ENCODE peak calls at places on chromosomes 6 and 20, in four cellular contexts. N, Y, A and S are unnamed samples.
A peak's percentile ranks its signal among the peaks of the same experiment; 100 is the strongest.

GRCh38 chr6:148287979-148288378 is 54.7 kb upstream of the SASH1 start:
- DNase-seq in N (no peak), Y (no peak), A (no peak), S (no peak)

GRCh38 chr20:50756447-50756846 is 25.1 kb downstream of the PARD6B start:
- DNase-seq in N (no peak), Y (no peak), A (no peak), S (no peak)

GRCh38 chr6:86535141-86535540 is 402.2 kb upstream of the HTR1E start:
- DNase-seq in N (no peak), Y (no peak), A (no peak), S (no peak)

GRCh38 chr6:142827356-142827755 is 117.6 kb downstream of the HIVEP2 start:
- DNase-seq in N (no peak), Y (no peak), A (no peak), S (no peak)

GRCh38 chr20:24102290-24102689 is 113.7 kb upstream of the GGTLC1 start:
- DNase-seq in N (no peak), Y (no peak), A (peak; percentile 23), S (peak; percentile 69)

GRCh38 chr20:50534567-50534966 is 24.4 kb downstream of the PTPN1 start:
- DNase-seq in N (no peak), Y (no peak), A (no peak), S (no peak)

GRCh38 chr20:22507240-22507961 is 77.0 kb downstream of the FOXA2 start:
- DNase-seq in N (no peak), Y (no peak), A (no peak), S (no peak)

GRCh38 chr6:92044312-92044711 is 1375.0 kb downstream of the EPHA7 start:
- DNase-seq in N (no peak), Y (no peak), A (no peak), S (no peak)

GRCh38 chr6:169868458-169868857 is 117.0 kb downstream of the ERMARD start:
- DNase-seq in N (no peak), Y (no peak), A (no peak), S (no peak)

GRCh38 chr6:155894758-155895157 is 439.1 kb upstream of the NOX3 start:
- DNase-seq in N (no peak), Y (no peak), A (peak; percentile 34), S (no peak)

GRCh38 chr20:23484081-23484480 is 6.8 kb upstream of the CST8 start:
- DNase-seq in N (no peak), Y (no peak), A (no peak), S (no peak)

GRCh38 chr20:23399568-23400241 is 21.6 kb downstream of the NAPB start:
- DNase-seq in N (no peak), Y (no peak), A (no peak), S (no peak)

GRCh38 chr20:36548006-36548315 is 6.6 kb downstream of the MYL9 start:
- DNase-seq in N (peak; percentile 54), Y (no peak), A (no peak), S (no peak)

GRCh38 chr6:95686858-95687257 is 109.5 kb downstream of the MANEA start:
- DNase-seq in N (no peak), Y (no peak), A (no peak), S (no peak)

GRCh38 chr20:37419774-37420542 is 74.0 kb downstream of the SRC start:
- DNase-seq in N (no peak), Y (no peak), A (no peak), S (no peak)

GRCh38 chr6:36269834-36270705 is at the start of gene PNPLA1:
- DNase-seq in N (no peak), Y (no peak), A (no peak), S (peak; percentile 62)

GRCh38 chr6:18362058-18362561 is 25.0 kb upstream of the RNF144B start:
- DNase-seq in N (no peak), Y (no peak), A (no peak), S (no peak)

GRCh38 chr6:162344935-162345599 is 382.5 kb downstream of the PRKN start:
- DNase-seq in N (no peak), Y (no peak), A (no peak), S (no peak)

GRCh38 chr6:48747040-48747439 is 636.0 kb upstream of the PTCHD4 start:
- DNase-seq in N (no peak), Y (no peak), A (no peak), S (peak; percentile 37)

GRCh38 chr6:134074151-134074712 is 21.8 kb upstream of the SLC2A12 start:
- DNase-seq in N (no peak), Y (no peak), A (peak; percentile 72), S (no peak)

GRCh38 chr20:828987-829386 is 4.5 kb upstream of the FAM110A start:
- DNase-seq in N (peak; percentile 48), Y (no peak), A (no peak), S (no peak)

GRCh38 chr6:17417817-17418216 is 24.4 kb downstream of the CAP2 start:
- DNase-seq in N (peak; percentile 16), Y (no peak), A (peak; percentile 63), S (peak; percentile 93)

GRCh38 chr6:5809471-5809870 is 197.3 kb downstream of the NRN1 start:
- DNase-seq in N (no peak), Y (no peak), A (no peak), S (no peak)

GRCh38 chr20:63284083-63284440 is 8.9 kb upstream of the COL20A1 start:
- DNase-seq in N (no peak), Y (no peak), A (no peak), S (no peak)

GRCh38 chr20:22389836-22390542 is 194.4 kb downstream of the FOXA2 start:
- DNase-seq in N (no peak), Y (peak; percentile 94), A (peak; percentile 23), S (no peak)

GRCh38 chr20:40331699-40332098 is 357.3 kb downstream of the MAFB start:
- DNase-seq in N (no peak), Y (no peak), A (no peak), S (no peak)

GRCh38 chr6:41736800-41737555 is 1.6 kb upstream of the TFEB start:
- DNase-seq in N (no peak), Y (no peak), A (no peak), S (no peak)

GRCh38 chr20:53057579-53057978 is 85.4 kb downstream of the TSHZ2 start:
- DNase-seq in N (no peak), Y (no peak), A (no peak), S (no peak)

GRCh38 chr6:105991561-105992314 is 94.4 kb upstream of the PRDM1 start:
- DNase-seq in N (peak; percentile 29), Y (no peak), A (no peak), S (no peak)

GRCh38 chr20:35497780-35498189 is 31.7 kb downstream of the C20orf173 start:
- DNase-seq in N (no peak), Y (no peak), A (no peak), S (no peak)

GRCh38 chr6:157326979-157327378 is 3.7 kb upstream of the TMEM242 start:
- DNase-seq in N (no peak), Y (no peak), A (no peak), S (peak; percentile 18)

GRCh38 chr20:39823239-39823638 is 861.1 kb downstream of the DHX35 start:
- DNase-seq in N (no peak), Y (no peak), A (no peak), S (no peak)

GRCh38 chr6:89952361-89952680 is 58.1 kb downstream of the GJA10 start:
- DNase-seq in N (no peak), Y (no peak), A (no peak), S (no peak)

GRCh38 chr6:43095939-43096338 is 19.8 kb downstream of the PTK7 start:
- DNase-seq in N (no peak), Y (no peak), A (no peak), S (no peak)
- TF ChIP-seq JUND in N (no peak), Y (no peak), A (no peak), S (no peak)

GRCh38 chr6:24583463-24584389 is 62.3 kb downstream of the KIAA0319 start:
- DNase-seq in N (peak; percentile 59), Y (peak; percentile 69), A (peak; percentile 36), S (peak; percentile 18)

GRCh38 chr6:24584390-24584735 is 61.6 kb downstream of the KIAA0319 start:
- DNase-seq in N (peak; percentile 38), Y (no peak), A (no peak), S (no peak)

GRCh38 chr6:24576452-24576851 is 69.5 kb downstream of the KIAA0319 start:
- DNase-seq in N (no peak), Y (no peak), A (no peak), S (no peak)

GRCh38 chr6:24581084-24581669 is 64.8 kb downstream of the KIAA0319 start:
- DNase-seq in N (peak; percentile 57), Y (peak; percentile 64), A (peak; percentile 54), S (peak; percentile 24)
- TF ChIP-seq JUND in N (no peak), Y (no peak), A (no peak), S (no peak)

GRCh38 chr6:111118816-111119215 is 31.5 kb downstream of the SLC16A10 start:
- DNase-seq in N (no peak), Y (no peak), A (no peak), S (no peak)

GRCh38 chr6:111121789-111122350 is 34.6 kb downstream of the SLC16A10 start:
- DNase-seq in N (no peak), Y (no peak), A (no peak), S (no peak)

GRCh38 chr6:111124406-111124805 is 37.1 kb downstream of the SLC16A10 start:
- DNase-seq in N (no peak), Y (no peak), A (no peak), S (no peak)

GRCh38 chr6:111122458-111123286 is 35.4 kb downstream of the SLC16A10 start:
- DNase-seq in N (no peak), Y (no peak), A (no peak), S (no peak)

DNA sequence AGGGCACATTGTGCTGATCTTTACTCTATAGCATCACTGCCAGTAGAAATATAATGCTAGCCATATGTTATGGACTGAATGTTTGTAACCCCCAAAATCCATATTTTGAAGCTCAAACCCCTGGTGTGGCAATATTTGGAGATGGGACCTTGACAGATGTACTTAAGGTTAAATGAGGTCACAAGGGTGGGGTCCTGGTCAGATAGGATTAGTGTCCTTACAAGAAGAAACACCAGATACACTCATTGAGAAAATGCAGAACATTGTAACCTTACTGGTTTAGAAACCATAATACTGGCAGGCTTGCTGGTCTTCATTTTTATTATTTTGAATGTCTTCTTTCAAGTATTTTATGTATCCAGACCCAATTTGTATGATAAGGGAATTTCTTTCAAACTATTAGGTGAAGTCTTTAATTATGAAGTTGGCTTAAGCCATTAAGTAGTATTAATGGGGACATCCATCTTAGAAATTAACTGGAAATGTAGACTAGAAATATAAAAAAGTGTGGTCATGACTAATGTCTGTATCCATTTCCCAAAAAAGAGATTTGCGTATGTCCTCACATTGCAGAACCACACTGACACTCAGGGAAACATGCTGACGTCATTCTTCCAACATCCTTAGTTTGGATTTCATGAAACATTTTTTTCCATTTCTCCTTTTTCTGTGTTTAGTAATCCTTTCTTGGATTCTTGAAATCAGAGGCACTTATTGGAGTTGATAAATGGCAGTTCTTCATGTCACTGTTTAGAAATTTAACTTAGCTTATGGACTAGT is 32.4 kb downstream of the SLC16A10 start:
- DNase-seq in N (no peak), Y (no peak), A (no peak), S (no peak)
- TF ChIP-seq JUND in N (no peak), Y (no peak), A (no peak), S (no peak)

DNA sequence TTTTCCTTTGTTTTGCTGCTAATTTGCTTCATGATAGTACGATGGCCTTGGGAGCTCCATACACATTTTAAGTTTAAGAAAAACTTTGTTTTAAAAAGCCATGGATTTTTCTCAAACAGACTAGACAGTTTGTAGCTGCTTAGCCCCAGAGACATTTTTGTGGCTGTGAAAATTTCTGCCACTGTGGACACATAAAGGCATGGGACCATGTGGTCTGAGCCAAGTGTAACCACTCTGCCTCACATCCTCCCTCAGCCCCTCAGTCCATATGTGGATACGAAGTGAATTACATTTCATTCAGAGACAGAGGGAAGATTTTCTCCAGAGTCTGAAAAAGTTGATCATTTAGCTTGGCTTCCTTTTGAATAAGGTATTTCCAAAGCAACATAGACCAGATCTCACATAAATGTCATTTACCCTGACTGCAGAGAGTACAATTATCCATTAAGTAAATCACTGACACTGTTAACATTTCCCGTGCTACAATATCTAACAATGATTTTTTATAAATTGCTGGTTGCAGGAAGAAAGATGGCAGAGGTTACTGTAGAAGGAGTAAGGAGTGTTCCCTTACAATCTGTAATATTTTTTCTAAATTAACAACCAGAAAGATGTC is 87.4 kb downstream of the GJA1 start:
- DNase-seq in N (no peak), Y (no peak), A (no peak), S (no peak)
- TF ChIP-seq JUND in N (no peak), Y (no peak), A (no peak), S (no peak)